ENCODE peak calls at places on chromosomes 6 and 20, in ten cellular contexts. One of them, this sample, is unnamed.
A peak's percentile ranks its signal among the peaks of the same experiment; 100 is the strongest.

GRCh38 chr6:105099371-105099770 is 80.4 kb downstream of the POPDC3 start:
- DNase-seq in prostate gland: no peak
- DNase-seq in nephron progenitor cell: no peak
- DNase-seq in right lobe of liver: no peak
- DNase-seq in AG04449: no peak
- DNase-seq in fibroblast of mammary gland: no peak
- DNase-seq in omental fat pad: no peak
- DNase-seq in WTC11: no peak
- DNase-seq in brain microvascular endothelial cell: no peak
- DNase-seq in heart right ventricle: no peak
- DNase-seq in this sample: no peak

GRCh38 chr6:41696788-41697187 is 38.6 kb downstream of the TFEB start:
- DNase-seq in WTC11: no peak
- DNase-seq in right lobe of liver: no peak
- DNase-seq in AG04449: no peak
- DNase-seq in fibroblast of mammary gland: no peak
- DNase-seq in prostate gland: no peak
- DNase-seq in nephron progenitor cell: no peak
- DNase-seq in heart right ventricle: no peak
- DNase-seq in brain microvascular endothelial cell: no peak
- DNase-seq in omental fat pad: no peak
- DNase-seq in this sample: no peak

GRCh38 chr6:87628881-87629280 is 38.9 kb downstream of the ORC3 start:
- DNase-seq in heart right ventricle: no peak
- DNase-seq in WTC11: no peak
- DNase-seq in prostate gland: no peak
- DNase-seq in nephron progenitor cell: no peak
- DNase-seq in fibroblast of mammary gland: peak; percentile 32
- DNase-seq in brain microvascular endothelial cell: no peak
- DNase-seq in omental fat pad: no peak
- DNase-seq in AG04449: peak; percentile 24
- DNase-seq in right lobe of liver: no peak
- DNase-seq in this sample: no peak

GRCh38 chr6:104638841-104639290 is 220.9 kb downstream of the HACE1 start:
- DNase-seq in fibroblast of mammary gland: peak; percentile 73
- DNase-seq in AG04449: no peak
- DNase-seq in right lobe of liver: no peak
- DNase-seq in brain microvascular endothelial cell: no peak
- DNase-seq in omental fat pad: no peak
- DNase-seq in nephron progenitor cell: no peak
- DNase-seq in WTC11: no peak
- DNase-seq in heart right ventricle: peak; percentile 23
- DNase-seq in prostate gland: no peak
- DNase-seq in this sample: no peak

GRCh38 chr20:64006902-64007301 is 26.0 kb downstream of the PRPF6 start:
- DNase-seq in right lobe of liver: no peak
- DNase-seq in AG04449: no peak
- DNase-seq in heart right ventricle: no peak
- DNase-seq in brain microvascular endothelial cell: no peak
- DNase-seq in fibroblast of mammary gland: no peak
- DNase-seq in WTC11: no peak
- DNase-seq in nephron progenitor cell: no peak
- DNase-seq in omental fat pad: no peak
- DNase-seq in prostate gland: no peak
- DNase-seq in this sample: no peak

GRCh38 chr20:20614391-20614790 is 98.1 kb downstream of the RALGAPA2 start:
- DNase-seq in right lobe of liver: no peak
- DNase-seq in brain microvascular endothelial cell: peak; percentile 15
- DNase-seq in WTC11: no peak
- DNase-seq in prostate gland: no peak
- DNase-seq in omental fat pad: no peak
- DNase-seq in fibroblast of mammary gland: no peak
- DNase-seq in nephron progenitor cell: no peak
- DNase-seq in AG04449: peak; percentile 66
- DNase-seq in heart right ventricle: no peak
- DNase-seq in this sample: no peak

GRCh38 chr6:135731116-135731515 is 120.4 kb upstream of the PDE7B start:
- DNase-seq in WTC11: no peak
- DNase-seq in prostate gland: no peak
- DNase-seq in right lobe of liver: no peak
- DNase-seq in brain microvascular endothelial cell: no peak
- DNase-seq in fibroblast of mammary gland: no peak
- DNase-seq in nephron progenitor cell: no peak
- DNase-seq in AG04449: no peak
- DNase-seq in omental fat pad: no peak
- DNase-seq in heart right ventricle: no peak
- DNase-seq in this sample: no peak

GRCh38 chr6:39870950-39871349 is 63.3 kb downstream of the MOCS1 start:
- DNase-seq in brain microvascular endothelial cell: no peak
- DNase-seq in WTC11: no peak
- DNase-seq in nephron progenitor cell: no peak
- DNase-seq in AG04449: no peak
- DNase-seq in omental fat pad: no peak
- DNase-seq in prostate gland: no peak
- DNase-seq in right lobe of liver: no peak
- DNase-seq in heart right ventricle: no peak
- DNase-seq in fibroblast of mammary gland: no peak
- DNase-seq in this sample: no peak

GRCh38 chr6:1575213-1576041 is 34.3 kb upstream of the FOXC1 start:
- DNase-seq in AG04449: no peak
- DNase-seq in omental fat pad: no peak
- DNase-seq in WTC11: no peak
- DNase-seq in fibroblast of mammary gland: peak; percentile 52
- DNase-seq in prostate gland: no peak
- DNase-seq in brain microvascular endothelial cell: peak; percentile 41
- DNase-seq in heart right ventricle: peak; percentile 36
- DNase-seq in right lobe of liver: no peak
- DNase-seq in nephron progenitor cell: peak; percentile 56
- DNase-seq in this sample: no peak

GRCh38 chr6:12865117-12865516 is 148.6 kb downstream of the PHACTR1 start:
- DNase-seq in omental fat pad: no peak
- DNase-seq in WTC11: no peak
- DNase-seq in prostate gland: no peak
- DNase-seq in AG04449: no peak
- DNase-seq in heart right ventricle: no peak
- DNase-seq in brain microvascular endothelial cell: no peak
- DNase-seq in nephron progenitor cell: no peak
- DNase-seq in fibroblast of mammary gland: no peak
- DNase-seq in right lobe of liver: no peak
- DNase-seq in this sample: no peak

GRCh38 chr6:106658469-106658868 is 29.1 kb downstream of the QRSL1 start:
- DNase-seq in prostate gland: no peak
- DNase-seq in omental fat pad: no peak
- DNase-seq in WTC11: no peak
- DNase-seq in nephron progenitor cell: no peak
- DNase-seq in fibroblast of mammary gland: peak; percentile 6
- DNase-seq in AG04449: no peak
- DNase-seq in right lobe of liver: no peak
- DNase-seq in heart right ventricle: no peak
- DNase-seq in brain microvascular endothelial cell: no peak
- DNase-seq in this sample: no peak

GRCh38 chr6:42961020-42961470 is 491 bp downstream of the GNMT start:
- DNase-seq in prostate gland: peak; percentile 26
- DNase-seq in fibroblast of mammary gland: no peak
- DNase-seq in right lobe of liver: no peak
- DNase-seq in brain microvascular endothelial cell: no peak
- DNase-seq in WTC11: no peak
- DNase-seq in omental fat pad: no peak
- DNase-seq in nephron progenitor cell: no peak
- DNase-seq in heart right ventricle: no peak
- DNase-seq in AG04449: no peak
- DNase-seq in this sample: no peak

DNA sequence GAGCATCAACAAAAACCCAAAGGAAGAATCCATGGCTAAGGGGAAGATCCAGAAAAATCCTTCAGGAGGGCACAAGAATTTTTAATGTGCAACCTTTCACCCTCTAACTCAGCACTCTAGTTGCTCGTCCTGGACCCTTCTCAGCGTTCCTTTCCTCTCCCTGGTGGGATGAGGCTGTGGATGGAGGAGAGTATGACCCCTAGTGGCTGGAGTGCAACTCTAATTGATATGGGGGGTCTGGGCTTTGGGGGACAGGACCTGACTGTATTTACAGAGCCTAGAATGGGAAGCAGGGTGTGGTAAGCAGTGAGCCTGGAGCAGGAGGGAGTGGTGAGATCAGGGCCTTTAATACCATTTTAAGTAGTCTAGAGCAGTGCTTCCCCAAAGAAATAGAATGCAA is 83.9 kb upstream of the CEP85L start:
- DNase-seq in WTC11: peak; percentile 44
- DNase-seq in fibroblast of mammary gland: peak; percentile 30
- DNase-seq in right lobe of liver: no peak
- DNase-seq in nephron progenitor cell: peak; percentile 10
- DNase-seq in heart right ventricle: no peak
- DNase-seq in AG04449: no peak
- DNase-seq in prostate gland: no peak
- DNase-seq in brain microvascular endothelial cell: no peak
- DNase-seq in omental fat pad: no peak
- DNase-seq in this sample: no peak
- TF ChIP-seq CTCF in WTC11: no peak
- TF ChIP-seq CTCF in fibroblast of mammary gland: peak; percentile 57
- TF ChIP-seq CTCF in right lobe of liver: peak; percentile 30
- TF ChIP-seq CTCF in nephron progenitor cell: peak; percentile 19
- TF ChIP-seq CTCF in heart right ventricle: peak; percentile 50
- TF ChIP-seq CTCF in AG04449: peak; percentile 43
- TF ChIP-seq CTCF in prostate gland: no peak
- TF ChIP-seq CTCF in brain microvascular endothelial cell: peak; percentile 71
- TF ChIP-seq CTCF in omental fat pad: no peak
- TF ChIP-seq CTCF in this sample: peak; percentile 59

DNA sequence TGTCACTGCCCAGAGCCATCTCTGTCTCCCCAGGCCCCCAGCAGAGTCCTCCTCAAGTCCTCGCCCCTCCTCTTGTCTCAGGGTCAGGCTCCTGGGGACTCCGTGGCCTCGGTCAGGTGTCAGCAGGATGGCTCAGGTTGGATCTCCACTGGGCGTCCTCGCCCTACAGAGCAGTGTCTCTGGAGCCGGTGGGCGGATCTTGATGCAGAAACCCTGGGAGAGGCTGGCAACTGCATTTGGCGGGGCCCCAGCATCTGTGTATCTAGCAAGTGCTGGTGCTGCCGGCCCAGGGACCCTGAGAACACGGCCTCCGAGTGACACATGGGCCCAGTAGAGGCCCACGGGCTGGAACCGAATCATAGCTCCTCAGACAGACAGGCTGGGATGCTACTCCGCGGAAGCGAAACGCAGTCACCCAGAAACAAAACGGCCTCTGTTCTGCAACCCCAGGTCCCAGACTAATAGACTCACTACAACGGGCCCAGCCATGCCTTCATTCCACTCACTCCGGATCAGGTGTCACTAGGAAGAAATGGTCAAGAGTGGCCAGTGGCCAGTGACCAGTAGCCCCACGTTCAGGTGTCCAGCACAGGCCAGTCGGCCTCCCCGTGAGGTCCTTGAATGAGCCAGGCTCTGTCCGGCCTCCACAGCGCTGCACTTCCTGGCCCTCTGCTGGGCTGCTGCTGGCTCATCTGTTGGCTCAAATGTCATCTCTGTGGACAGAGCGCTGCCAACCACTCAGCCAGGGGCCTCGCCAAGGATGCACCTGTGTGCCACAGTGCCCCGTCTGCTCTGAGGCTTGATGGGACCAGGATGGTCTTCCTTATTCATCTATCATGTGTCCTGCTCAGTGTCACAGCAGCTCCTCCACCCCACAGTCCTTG is 12.6 kb upstream of the FRMD1 start:
- DNase-seq in prostate gland: no peak
- DNase-seq in WTC11: no peak
- DNase-seq in brain microvascular endothelial cell: no peak
- DNase-seq in right lobe of liver: peak; percentile 34
- DNase-seq in AG04449: no peak
- DNase-seq in omental fat pad: no peak
- DNase-seq in heart right ventricle: no peak
- DNase-seq in nephron progenitor cell: no peak
- DNase-seq in fibroblast of mammary gland: no peak
- DNase-seq in this sample: peak; percentile 63
- TF ChIP-seq CTCF in prostate gland: no peak
- TF ChIP-seq CTCF in WTC11: no peak
- TF ChIP-seq CTCF in brain microvascular endothelial cell: no peak
- TF ChIP-seq CTCF in right lobe of liver: no peak
- TF ChIP-seq CTCF in AG04449: no peak
- TF ChIP-seq CTCF in omental fat pad: no peak
- TF ChIP-seq CTCF in heart right ventricle: no peak
- TF ChIP-seq CTCF in nephron progenitor cell: no peak
- TF ChIP-seq CTCF in fibroblast of mammary gland: no peak
- TF ChIP-seq CTCF in this sample: no peak

DNA sequence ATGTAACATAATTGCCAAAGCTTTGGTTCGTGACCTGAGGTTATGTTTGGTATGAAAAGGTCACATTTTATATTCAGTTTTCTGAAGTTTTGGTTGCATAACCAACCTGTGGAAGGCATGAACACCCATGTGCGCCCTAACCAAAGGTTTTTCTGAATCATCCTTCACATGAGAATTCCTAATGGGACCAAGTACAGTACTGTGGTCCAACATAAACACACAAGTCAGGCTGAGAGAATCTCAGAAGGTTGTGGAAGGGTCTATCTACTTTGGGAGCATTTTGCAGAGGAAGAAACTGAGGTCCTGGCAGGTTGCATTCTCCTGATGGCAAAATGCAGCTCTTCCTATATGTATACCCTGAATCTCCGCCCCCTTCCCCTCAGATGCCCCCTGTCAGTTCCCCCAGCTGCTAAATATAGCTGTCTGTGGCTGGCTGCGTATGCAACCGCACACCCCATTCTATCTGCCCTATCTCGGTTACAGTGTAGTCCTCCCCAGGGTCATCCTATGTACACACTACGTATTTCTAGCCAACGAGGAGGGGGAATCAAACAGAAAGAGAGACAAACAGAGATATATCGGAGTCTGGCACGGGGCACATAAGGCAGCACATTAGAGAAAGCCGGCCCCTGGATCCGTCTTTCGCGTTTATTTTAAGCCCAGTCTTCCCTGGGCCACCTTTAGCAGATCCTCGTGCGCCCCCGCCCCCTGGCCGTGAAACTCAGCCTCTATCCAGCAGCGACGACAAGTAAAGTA is 547 bp upstream of the ESR1 start:
- DNase-seq in heart right ventricle: no peak
- DNase-seq in right lobe of liver: no peak
- DNase-seq in WTC11: no peak
- DNase-seq in omental fat pad: no peak
- DNase-seq in nephron progenitor cell: peak; percentile 29
- DNase-seq in AG04449: no peak
- DNase-seq in prostate gland: no peak
- DNase-seq in brain microvascular endothelial cell: peak; percentile 51
- DNase-seq in fibroblast of mammary gland: peak; percentile 81
- DNase-seq in this sample: no peak
- TF ChIP-seq CTCF in heart right ventricle: no peak
- TF ChIP-seq CTCF in right lobe of liver: no peak
- TF ChIP-seq CTCF in WTC11: no peak
- TF ChIP-seq CTCF in omental fat pad: no peak
- TF ChIP-seq CTCF in nephron progenitor cell: no peak
- TF ChIP-seq CTCF in AG04449: no peak
- TF ChIP-seq CTCF in prostate gland: no peak
- TF ChIP-seq CTCF in brain microvascular endothelial cell: no peak
- TF ChIP-seq CTCF in fibroblast of mammary gland: no peak
- TF ChIP-seq CTCF in this sample: no peak

DNA sequence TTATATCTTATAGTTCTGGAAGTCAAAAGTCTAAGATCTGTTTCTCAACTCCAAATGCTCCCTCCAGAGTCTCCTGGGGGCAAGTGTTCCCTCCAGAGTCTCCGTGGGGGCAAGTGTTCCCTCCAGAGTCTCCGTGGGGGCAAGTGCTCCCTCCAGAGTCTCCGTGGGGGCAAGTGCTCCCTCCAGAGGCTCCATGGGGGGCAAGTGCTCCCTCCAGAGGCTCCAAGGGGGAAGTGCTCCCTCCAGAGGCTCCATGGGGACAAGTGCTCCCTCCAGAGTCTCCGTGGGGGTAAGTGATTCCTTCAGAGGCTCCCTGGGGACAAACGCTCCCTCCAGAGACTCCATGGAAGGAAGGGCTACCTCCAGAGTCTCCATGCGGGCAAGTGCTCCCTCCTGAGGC is 34.0 kb upstream of the THBS2 start:
- DNase-seq in nephron progenitor cell: no peak
- DNase-seq in brain microvascular endothelial cell: no peak
- DNase-seq in prostate gland: no peak
- DNase-seq in AG04449: no peak
- DNase-seq in fibroblast of mammary gland: peak; percentile 30
- DNase-seq in right lobe of liver: no peak
- DNase-seq in omental fat pad: no peak
- DNase-seq in WTC11: no peak
- DNase-seq in heart right ventricle: no peak
- DNase-seq in this sample: no peak
- TF ChIP-seq CTCF in nephron progenitor cell: no peak
- TF ChIP-seq CTCF in brain microvascular endothelial cell: peak; percentile 25
- TF ChIP-seq CTCF in prostate gland: no peak
- TF ChIP-seq CTCF in AG04449: no peak
- TF ChIP-seq CTCF in fibroblast of mammary gland: peak; percentile 19
- TF ChIP-seq CTCF in right lobe of liver: no peak
- TF ChIP-seq CTCF in omental fat pad: no peak
- TF ChIP-seq CTCF in WTC11: no peak
- TF ChIP-seq CTCF in heart right ventricle: no peak
- TF ChIP-seq CTCF in this sample: peak; percentile 11

This sample was measured in chondrocyte.